ENCODE peak calls at places on chromosomes 13 and 19, in six cellular contexts. D is progenitor cell of endocrine pancreas, B is GM23338, I is tibial artery, Z is breast epithelium, Y is neural crest cell. N is an unnamed sample.

GRCh38 chr19:33171916-33172359 is 22.2 kb upstream of the LRP3 start:
- DNase-seq in I (no peak), D (no peak), Z (no peak), B (no peak), Y (no peak), N (no peak)

GRCh38 chr13:106533940-106534843 is 1.3 kb downstream of the EFNB2 start:
- DNase-seq in D (no peak), Y (peak), B (peak), I (peak), Z (no peak), N (peak)

GRCh38 chr13:63455938-63456337 is 2040.3 kb upstream of the PCDH20 start:
- DNase-seq in B (peak), Y (no peak), I (no peak), Z (no peak), D (no peak), N (no peak)

GRCh38 chr19:1133471-1133929 is 29.7 kb downstream of the GPX4 start:
- DNase-seq in Z (no peak), I (no peak), D (no peak), Y (no peak), B (peak), N (no peak)

GRCh38 chr13:30918662-30919405 is 12.8 kb downstream of the MEDAG start:
- DNase-seq in Z (no peak), B (no peak), Y (no peak), D (no peak), I (no peak), N (no peak)

GRCh38 chr13:24148414-24149305 is 11.9 kb upstream of the SPATA13 start:
- DNase-seq in Y (no peak), I (no peak), D (no peak), B (peak), Z (peak), N (peak)

GRCh38 chr13:36549771-36550170 is 117.5 kb downstream of the CCNA1 start:
- DNase-seq in D (no peak), I (no peak), B (peak), Z (no peak), Y (no peak), N (no peak)

GRCh38 chr19:13207237-13208130 is 57.3 kb downstream of the IER2 start:
- DNase-seq in I (no peak), Y (peak), D (no peak), Z (peak), B (peak), N (no peak)

GRCh38 chr19:29639086-29639485 is 26.2 kb upstream of the PLEKHF1 start:
- DNase-seq in Z (no peak), D (no peak), Y (no peak), I (no peak), B (no peak), N (no peak)

GRCh38 chr19:2253106-2254051 is 2.8 kb downstream of the JSRP1 start:
- DNase-seq in I (no peak), B (peak), Z (no peak), D (no peak), Y (peak), N (no peak)

GRCh38 chr19:5062799-5063198 is 93.9 kb downstream of the KDM4B start:
- DNase-seq in I (no peak), D (no peak), Y (no peak), B (no peak), Z (no peak), N (no peak)

GRCh38 chr13:34156841-34157365 is 339.0 kb downstream of the RFC3 start:
- DNase-seq in Z (peak), B (no peak), I (peak), Y (no peak), D (peak), N (peak)

GRCh38 chr13:30164141-30164540 is 143.2 kb downstream of the KATNAL1 start:
- DNase-seq in D (no peak), B (no peak), Z (no peak), I (no peak), Y (no peak), N (no peak)

GRCh38 chr13:61406275-61406674 is 9.4 kb downstream of the PCDH20 start:
- DNase-seq in D (no peak), B (no peak), I (no peak), Z (no peak), Y (no peak), N (no peak)

GRCh38 chr19:7831452-7831851 is 1.4 kb downstream of the EVI5L start:
- DNase-seq in D (no peak), Z (no peak), Y (no peak), I (no peak), B (peak), N (peak)

GRCh38 chr13:36806102-36806501 is 12.9 kb upstream of the RFXAP start:
- DNase-seq in I (no peak), B (no peak), Y (no peak), Z (no peak), D (no peak), N (no peak)

GRCh38 chr13:75762066-75762937 is 126.2 kb downstream of the LMO7 start:
- DNase-seq in Z (no peak), D (no peak), Y (no peak), I (no peak), B (no peak), N (no peak)

GRCh38 chr19:48795055-48795854 is 15.6 kb downstream of the BCAT2 start:
- DNase-seq in D (peak), I (peak), Y (peak), Z (peak), B (peak), N (peak)

GRCh38 chr13:49932868-49933267 is 3.3 kb downstream of the SPRYD7 start:
- DNase-seq in Y (no peak), Z (no peak), B (no peak), D (no peak), I (no peak), N (no peak)

GRCh38 chr13:111908981-111909380 is 158.0 kb upstream of the SOX1 start:
- DNase-seq in Y (no peak), D (no peak), I (no peak), B (no peak), Z (no peak), N (no peak)

GRCh38 chr19:13149628-13150186 is 468 bp downstream of the STX10 start:
- DNase-seq in B (peak), D (peak), I (no peak), Z (peak), Y (peak), N (no peak)

GRCh38 chr13:30179547-30180256 is 127.6 kb downstream of the KATNAL1 start:
- DNase-seq in I (no peak), Z (no peak), Y (no peak), B (no peak), D (no peak), N (no peak)

GRCh38 chr13:100976993-100977392 is 302.4 kb upstream of the TMTC4 start:
- DNase-seq in B (no peak), D (no peak), Y (no peak), Z (no peak), I (no peak), N (no peak)

GRCh38 chr13:27794921-27795717 is 2.8 kb downstream of the GSX1 start:
- DNase-seq in I (no peak), Z (no peak), D (no peak), Y (no peak), B (peak), N (no peak)

GRCh38 chr13:53159439-53159838 is 130.8 kb downstream of the OLFM4 start:
- DNase-seq in I (no peak), Y (no peak), B (peak), Z (no peak), D (no peak), N (no peak)

GRCh38 chr19:52991484-52991883 is 22.2 kb upstream of the ERVV-1 start:
- DNase-seq in B (no peak), Y (no peak), I (no peak), Z (no peak), D (no peak), N (no peak)

GRCh38 chr19:40974633-40975037 is 16.4 kb upstream of the CYP2B6 start:
- DNase-seq in D (peak), I (peak), B (peak), Z (peak), Y (peak), N (peak)

GRCh38 chr13:34265016-34265692 is 447.2 kb downstream of the RFC3 start:
- DNase-seq in Y (no peak), Z (no peak), D (no peak), B (no peak), I (no peak), N (no peak)

GRCh38 chr13:36192166-36192565 is 22.2 kb downstream of the SOHLH2 start:
- DNase-seq in B (peak), Y (no peak), D (no peak), Z (no peak), I (no peak), N (no peak)

GRCh38 chr19:54469496-54469934 is 3.6 kb downstream of the CDC42EP5 start:
- DNase-seq in I (no peak), B (no peak), Y (no peak), D (no peak), Z (no peak), N (no peak)

GRCh38 chr19:18520848-18521691 is 800 bp downstream of the ELL start:
- DNase-seq in I (peak), Z (no peak), D (no peak), B (peak), Y (peak), N (no peak)

GRCh38 chr19:27974082-27974513 is 1238.9 kb downstream of the UQCRFS1 start:
- DNase-seq in B (peak), Y (peak), I (no peak), D (peak), Z (no peak), N (peak)

GRCh38 chr13:37109080-37109678 is 3.7 kb upstream of the CSNK1A1L start:
- DNase-seq in B (peak), Z (no peak), I (no peak), D (no peak), Y (peak), N (peak)

GRCh38 chr13:61052175-61052574 is 363.5 kb downstream of the PCDH20 start:
- DNase-seq in B (no peak), I (no peak), Y (no peak), Z (no peak), D (no peak), N (no peak)

GRCh38 chr19:58002384-58003152 is at the start of gene ZNF606:
- DNase-seq in Z (peak), I (peak), D (peak), B (peak), Y (peak), N (peak)
- TF ChIP-seq CTCF in Z (no peak), I (no peak), D (no peak), B (no peak), Y (no peak), N (no peak)

DNA sequence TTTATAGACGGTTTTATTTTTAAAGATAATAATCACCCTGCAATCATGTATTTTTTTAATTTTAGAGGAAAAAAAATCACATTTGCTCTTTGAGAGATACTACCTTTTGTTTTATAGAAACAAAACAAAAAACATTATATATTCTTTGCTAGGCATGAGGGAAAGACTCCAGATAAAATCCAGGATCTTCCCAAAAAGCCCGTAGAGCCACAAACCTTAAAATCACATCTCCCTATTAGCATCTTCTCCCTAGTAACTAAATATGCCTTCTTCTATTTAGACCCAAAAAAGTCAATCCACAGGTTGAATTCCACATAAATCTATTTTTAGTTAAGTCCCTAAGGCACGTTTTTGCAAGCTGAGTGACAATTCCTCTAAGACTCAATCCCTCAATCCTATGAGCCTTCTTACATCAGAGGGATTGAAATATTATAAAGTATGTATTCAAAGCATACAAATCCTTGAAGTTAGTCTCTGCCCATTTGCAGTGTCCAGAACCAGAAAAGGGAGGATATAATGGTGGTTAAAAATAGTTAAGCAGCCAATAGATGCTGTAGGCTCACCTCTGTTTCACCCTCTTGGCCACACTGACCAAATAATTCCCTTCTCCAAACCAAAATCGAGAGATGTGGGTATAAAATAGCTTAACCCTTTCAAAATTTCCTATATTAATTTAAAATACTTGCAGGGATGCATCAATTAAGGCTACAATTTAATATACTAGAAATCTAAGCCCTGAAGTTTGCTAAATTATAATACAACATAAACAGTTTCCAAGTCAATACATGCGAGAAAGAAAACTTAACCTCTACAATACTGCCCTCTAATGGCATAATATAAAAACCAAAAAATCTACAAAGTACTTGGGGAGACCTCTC is 64.0 kb downstream of the SERP2 start:
- DNase-seq in B (peak), Z (no peak), D (no peak), I (no peak), Y (no peak), N (no peak)
- TF ChIP-seq CTCF in B (no peak), Z (peak), D (peak), I (peak), Y (peak), N (no peak)

DNA sequence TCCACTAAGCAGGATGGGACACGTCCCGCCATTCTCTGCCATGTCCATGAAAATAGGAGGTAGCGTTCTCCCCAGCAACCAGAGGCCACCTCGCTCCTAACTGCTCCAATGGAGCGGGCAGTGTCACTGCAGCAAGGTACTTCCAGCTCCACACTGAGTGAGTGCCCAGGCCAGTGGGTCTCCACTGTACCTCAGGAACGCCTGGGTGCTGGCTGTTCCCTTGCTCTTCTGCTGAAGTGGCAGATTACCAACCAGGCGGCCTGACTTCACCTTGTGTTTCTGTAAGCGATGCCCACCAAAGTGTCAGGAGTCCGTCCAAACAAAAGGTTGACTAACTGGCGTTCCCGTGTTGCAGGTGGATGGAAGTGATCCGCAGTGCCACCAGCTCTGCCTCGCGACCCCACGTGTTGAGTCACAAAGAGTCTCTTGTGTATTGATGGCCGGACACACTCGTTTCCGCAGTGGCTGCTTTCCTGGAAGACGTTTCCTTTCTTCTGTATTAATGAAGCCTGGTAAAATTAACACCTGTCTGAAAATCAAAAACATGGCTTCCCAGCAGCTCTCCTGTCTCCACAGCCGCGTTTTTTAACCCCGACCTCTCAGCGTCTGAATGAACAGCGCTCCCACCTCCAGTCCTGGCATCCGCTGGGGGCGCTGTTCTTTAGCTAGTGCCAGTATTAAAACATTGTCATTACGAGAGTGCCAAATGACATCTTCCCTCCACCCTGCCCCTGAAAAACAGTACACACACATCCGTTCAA is 128.8 kb downstream of the STK24 start:
- DNase-seq in Y (peak), B (peak), Z (no peak), D (no peak), I (no peak), N (no peak)
- TF ChIP-seq CTCF in Y (peak), B (peak), Z (peak), D (peak), I (peak), N (no peak)

DNA sequence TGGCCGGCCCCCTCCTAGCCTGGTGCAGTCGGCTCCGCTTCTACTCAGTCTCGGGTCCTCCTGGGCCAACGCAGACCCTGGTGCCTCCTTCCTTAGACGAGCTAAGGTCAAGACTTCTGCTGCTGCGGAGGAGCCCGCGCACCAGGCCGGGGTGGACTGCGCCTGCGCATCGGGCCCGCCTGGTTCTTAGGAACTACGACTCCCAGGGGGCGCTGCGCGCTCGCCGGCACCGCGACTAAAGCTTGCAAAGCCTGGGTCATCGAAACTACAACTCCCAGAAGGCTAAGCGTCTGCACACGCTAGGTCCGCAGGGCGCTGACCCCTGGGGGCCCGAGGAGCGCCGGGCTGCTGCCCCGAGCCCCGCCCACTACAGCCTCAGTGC is at the start of gene ZNF835:
- DNase-seq in Y (no peak), B (peak), D (no peak), Z (peak), I (peak), N (no peak)
- TF ChIP-seq CTCF in Y (no peak), B (no peak), D (no peak), Z (peak), I (peak), N (no peak)